ENCODE peak calls at places on chromosome 5, in four cellular contexts. R is adrenal gland, E is heart left ventricle, W is ovary. K is an unnamed sample.

GRCh38 chr5:348726-349125 is 27.2 kb downstream of the AHRR start:
- DNase-seq in R (no peak), E (no peak), W (no peak), K (no peak)

GRCh38 chr5:145925353-145925752 is 11.0 kb upstream of the SH3RF2 start:
- DNase-seq in R (no peak), E (no peak), W (no peak), K (no peak)

GRCh38 chr5:129135633-129136032 is 41.1 kb downstream of the ISOC1 start:
- DNase-seq in R (no peak), E (no peak), W (no peak), K (no peak)

GRCh38 chr5:116650544-116650943 is 75.9 kb upstream of the SEMA6A start:
- DNase-seq in R (no peak), E (no peak), W (no peak), K (no peak)

GRCh38 chr5:20678814-20679298 is 690.9 kb upstream of the CDH18 start:
- DNase-seq in R (peak; percentile 15), E (no peak), W (no peak), K (no peak)

GRCh38 chr5:96226941-96227552 is 206.0 kb downstream of the PCSK1 start:
- DNase-seq in R (no peak), E (no peak), W (no peak), K (no peak)

GRCh38 chr5:149857499-149857898 is 87.1 kb downstream of the PDE6A start:
- DNase-seq in R (peak; percentile 98), E (peak; percentile 86), W (peak; percentile 25), K (peak; percentile 76)

GRCh38 chr5:53091304-53091703 is 18.3 kb downstream of the MOCS2 start:
- DNase-seq in R (no peak), E (no peak), W (no peak), K (no peak)

GRCh38 chr5:111099058-111099778 is 7.1 kb downstream of the WDR36 start:
- DNase-seq in R (no peak), E (no peak), W (no peak), K (no peak)

GRCh38 chr5:10645671-10646070 is 81.8 kb downstream of the ANKRD33B start:
- DNase-seq in R (no peak), E (no peak), W (no peak), K (no peak)

GRCh38 chr5:75553358-75553757 is 41.7 kb downstream of the POLK start:
- DNase-seq in R (no peak), E (no peak), W (no peak), K (no peak)

GRCh38 chr5:96714951-96715451 is 52.8 kb downstream of the CAST start:
- DNase-seq in R (peak; percentile 51), E (peak; percentile 72), W (peak; percentile 31), K (no peak)

GRCh38 chr5:31449175-31449574 is 82.7 kb downstream of the DROSHA start:
- DNase-seq in R (peak; percentile 31), E (no peak), W (no peak), K (no peak)

GRCh38 chr5:127313847-127314473 is 23.4 kb downstream of the MEGF10 start:
- DNase-seq in R (peak; percentile 48), E (peak; percentile 58), W (no peak), K (peak; percentile 53)

GRCh38 chr5:120778491-120779293 is 314.6 kb downstream of the PRR16 start:
- DNase-seq in R (no peak), E (no peak), W (no peak), K (no peak)

GRCh38 chr5:128154943-128155342 is 71.4 kb downstream of the SLC12A2 start:
- DNase-seq in R (no peak), E (no peak), W (no peak), K (no peak)

GRCh38 chr5:37495668-37496067 is 116.5 kb downstream of the WDR70 start:
- DNase-seq in R (no peak), E (no peak), W (no peak), K (no peak)

GRCh38 chr5:55899344-55899743 is 48.2 kb downstream of the IL31RA start:
- DNase-seq in R (no peak), E (no peak), W (no peak), K (no peak)

GRCh38 chr5:138240690-138241385 is 27.7 kb upstream of the CDC23 start:
- DNase-seq in R (no peak), E (no peak), W (no peak), K (no peak)

GRCh38 chr5:133939668-133940067 is 28.8 kb downstream of the C5orf15 start:
- DNase-seq in R (no peak), E (no peak), W (no peak), K (no peak)

GRCh38 chr5:100690036-100690560 is 154.9 kb downstream of the FAM174A start:
- DNase-seq in R (no peak), E (no peak), W (no peak), K (no peak)

GRCh38 chr5:125198270-125198974 is 452.0 kb upstream of the ZNF608 start:
- DNase-seq in R (peak; percentile 77), E (peak; percentile 91), W (peak; percentile 52), K (peak; percentile 51)

GRCh38 chr5:148696438-148697036 is 42.2 kb upstream of the HTR4 start:
- DNase-seq in R (no peak), E (no peak), W (no peak), K (no peak)

GRCh38 chr5:179261301-179262125 is 83.7 kb downstream of the ADAMTS2 start:
- DNase-seq in R (peak; percentile 10), E (peak; percentile 10), W (no peak), K (no peak)

GRCh38 chr5:77339491-77339890 is 129.0 kb downstream of the PDE8B start:
- DNase-seq in R (no peak), E (no peak), W (no peak), K (no peak)

GRCh38 chr5:156942064-156942463 is 21.0 kb downstream of the TIMD4 start:
- DNase-seq in R (no peak), E (no peak), W (no peak), K (no peak)

GRCh38 chr5:11452854-11453253 is 451.4 kb downstream of the CTNND2 start:
- DNase-seq in R (no peak), E (no peak), W (no peak), K (no peak)

GRCh38 chr5:155564541-155564940 is 551.0 kb downstream of the KIF4B start:
- DNase-seq in R (no peak), E (no peak), W (no peak), K (no peak)

GRCh38 chr5:72463499-72464052 is 43.6 kb downstream of the ZNF366 start:
- DNase-seq in R (no peak), E (no peak), W (no peak), K (no peak)

DNA sequence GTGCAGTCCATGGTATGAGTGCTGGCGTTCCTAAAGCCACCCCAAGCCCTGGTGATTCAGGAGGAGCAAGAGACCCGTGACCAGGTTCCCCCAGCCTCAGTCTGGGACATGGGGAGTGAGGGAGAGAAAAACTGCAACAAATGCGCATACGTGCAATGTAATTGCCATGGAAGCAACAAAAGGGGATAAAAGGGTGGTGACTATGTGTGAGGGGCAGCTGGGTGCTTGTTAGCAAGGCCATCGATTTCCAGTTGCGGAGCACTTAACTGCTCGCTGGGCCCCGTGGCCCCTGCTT is 709 bp upstream of the SH3PXD2B start:
- DNase-seq in R (no peak), E (no peak), W (no peak), K (no peak)
- H3K4me3 ChIP-seq in R (no peak overlapping the region), E (peak overlapping the region; percentile 98), W (peak overlapping the region; percentile 69), K (peak overlapping the region; percentile 76)

DNA sequence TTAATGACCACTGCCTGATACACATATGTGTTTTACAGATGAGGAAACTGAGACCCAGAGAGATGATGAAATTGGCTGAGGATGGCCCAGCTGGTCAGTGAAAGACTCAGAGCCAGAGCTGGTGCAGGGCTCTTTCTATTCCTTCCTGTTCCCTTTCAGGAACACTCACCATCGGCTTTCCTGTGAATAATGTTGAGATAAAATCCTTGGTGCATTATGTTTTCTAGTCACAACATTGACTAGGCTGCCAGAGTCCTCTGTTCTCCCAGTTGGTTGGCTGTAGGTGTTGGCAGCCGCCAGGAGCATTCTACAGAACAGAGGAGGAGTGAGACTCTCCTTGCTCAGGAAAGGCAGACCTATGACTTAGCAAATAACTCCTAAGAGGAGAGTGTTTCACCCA is 14.8 kb downstream of the TGFBI start:
- DNase-seq in R (no peak), E (no peak), W (no peak), K (no peak)
- H3K27ac ChIP-seq in R (no peak overlapping the region), E (peak overlapping the region; percentile 73), W (no peak overlapping the region), K (no peak overlapping the region)

GRCh38 chr5:172773481-172774469 is 2.8 kb upstream of the DUSP1 start:
- DNase-seq in R (peak; percentile 76), E (peak; percentile 27), W (no peak), K (no peak)
- H3K4me1 ChIP-seq in R (peaks cover 65% of the 10 kb centered on the region), E (peaks cover 24% of the 10 kb centered on the region), W (peaks cover 3% of the 10 kb centered on the region), K (peaks cover 20% of the 10 kb centered on the region)

GRCh38 chr5:171425596-171426244 is 6.3 kb downstream of the FGF18 start:
- DNase-seq in R (no peak), E (no peak), W (no peak), K (no peak)

GRCh38 chr5:171426680-171427079 is 7.2 kb downstream of the FGF18 start:
- DNase-seq in R (no peak), E (no peak), W (no peak), K (no peak)

GRCh38 chr5:171424726-171425125 is 5.3 kb downstream of the FGF18 start:
- DNase-seq in R (no peak), E (no peak), W (no peak), K (no peak)

GRCh38 chr5:171427318-171428167 is 8.1 kb downstream of the FGF18 start:
- DNase-seq in R (no peak), E (peak; percentile 88), W (no peak), K (peak; percentile 50)

GRCh38 chr5:171426266-171426665 is 6.8 kb downstream of the FGF18 start:
- DNase-seq in R (no peak), E (no peak), W (no peak), K (no peak)
- H3K4me3 ChIP-seq in R (no peak overlapping the region), E (no peak overlapping the region), W (no peak overlapping the region), K (no peak overlapping the region)

DNA sequence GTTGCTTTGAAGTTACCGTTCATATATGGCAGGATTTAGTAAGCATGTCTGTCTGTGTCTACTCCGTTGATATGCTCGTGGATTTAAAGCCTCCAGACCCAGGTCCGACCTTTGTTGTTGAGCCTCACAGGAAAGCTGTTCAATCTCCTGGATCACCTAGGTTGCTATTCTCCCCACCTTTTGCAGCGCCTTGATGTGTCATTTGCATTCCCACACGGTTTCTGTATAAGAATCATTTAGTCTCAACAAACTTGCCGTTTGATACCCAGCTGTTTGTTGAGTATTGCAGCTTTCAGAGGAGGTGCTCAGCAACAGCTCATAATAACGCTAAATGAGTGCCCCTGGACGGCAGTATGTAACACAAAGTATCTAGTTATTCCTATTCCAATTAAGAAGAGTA is 1.2 kb upstream of the ADGRV1 start:
- DNase-seq in R (no peak), E (no peak), W (no peak), K (no peak)
- H3K27ac ChIP-seq in R (no peak overlapping the region), E (no peak overlapping the region), W (no peak overlapping the region), K (no peak overlapping the region)